ENCODE peak calls at places on chromosomes 2 and 18, in eight cellular contexts. G is heart left ventricle; U is T-helper 17 cell; E is WTC11; I is DND-41; Q is uterus; C is stimulated activated CD4-positive, alpha-beta T cell treated with anti-CD3 and anti-CD28 coated beads, Interleukin-1b, Interleukin-23, amount 100 ng/mL, for 24 hours; F is fibroblast of pulmonary artery. M is an unnamed sample.

GRCh38 chr18:7642491-7642890 is 75.4 kb downstream of the PTPRM start:
- DNase-seq in G (no peak), U (no peak), E (no peak), I (no peak), Q (no peak), C (no peak), F (no peak), M (no peak)

GRCh38 chr2:216217904-216218260 is 108.7 kb downstream of the XRCC5 start:
- DNase-seq in G (no peak), U (no peak), E (no peak), I (no peak), Q (no peak), C (no peak), F (no peak), M (no peak)

GRCh38 chr2:179898873-179899272 is 37.5 kb upstream of the ZNF385B start:
- DNase-seq in G (no peak), U (no peak), E (peak; percentile 67), I (peak; percentile 24), Q (no peak), C (no peak), F (peak; percentile 37), M (no peak)

GRCh38 chr18:71808576-71808975 is 735.6 kb downstream of the CBLN2 start:
- DNase-seq in G (no peak), U (no peak), E (no peak), I (no peak), Q (no peak), C (no peak), F (no peak), M (no peak)

GRCh38 chr2:54728669-54729120 is 5.2 kb downstream of the EML6 start:
- DNase-seq in G (no peak), U (no peak), E (no peak), I (no peak), Q (no peak), C (no peak), F (peak; percentile 70), M (no peak)

GRCh38 chr2:84741182-84741822 is 139.6 kb downstream of the TRABD2A start:
- DNase-seq in G (no peak), U (no peak), E (peak; percentile 65), I (peak; percentile 33), Q (no peak), C (no peak), F (peak; percentile 25), M (no peak)

GRCh38 chr18:10413722-10414121 is 40.7 kb upstream of the APCDD1 start:
- DNase-seq in G (no peak), U (no peak), E (no peak), I (no peak), Q (no peak), C (no peak), F (no peak), M (no peak)

GRCh38 chr2:214874694-214875093 is 65.2 kb upstream of the BARD1 start:
- DNase-seq in G (no peak), U (no peak), E (no peak), I (no peak), Q (no peak), C (no peak), F (no peak), M (no peak)

GRCh38 chr2:237883951-237884392 is 24.5 kb downstream of the RAMP1 start:
- DNase-seq in G (peak; percentile 10), U (no peak), E (no peak), I (no peak), Q (peak; percentile 29), C (no peak), F (no peak), M (no peak)

GRCh38 chr2:151973901-151974199 is 125.0 kb downstream of the CACNB4 start:
- DNase-seq in G (peak; percentile 26), U (no peak), E (peak; percentile 31), I (peak; percentile 10), Q (peak; percentile 27), C (no peak), F (peak; percentile 8), M (no peak)

GRCh38 chr2:54239427-54239826 is 16.6 kb downstream of the TSPYL6 start:
- DNase-seq in G (no peak), U (no peak), E (no peak), I (no peak), Q (no peak), C (no peak), F (peak; percentile 66), M (no peak)

GRCh38 chr2:18404708-18405107 is 155.7 kb downstream of the RDH14 start:
- DNase-seq in G (no peak), U (no peak), E (no peak), I (no peak), Q (no peak), C (no peak), F (no peak), M (no peak)

GRCh38 chr18:46387426-46388131 is 269.4 kb downstream of the LOXHD1 start:
- DNase-seq in G (peak; percentile 46), U (no peak), E (no peak), I (no peak), Q (no peak), C (no peak), F (no peak), M (no peak)

GRCh38 chr18:44733069-44733753 is 52.5 kb downstream of the SETBP1 start:
- DNase-seq in G (no peak), U (no peak), E (no peak), I (peak; percentile 48), Q (no peak), C (no peak), F (peak; percentile 42), M (no peak)

GRCh38 chr2:163664610-163665009 is 71.2 kb downstream of the FIGN start:
- DNase-seq in G (no peak), U (no peak), E (no peak), I (no peak), Q (no peak), C (no peak), F (peak; percentile 80), M (no peak)

GRCh38 chr2:27973592-27973991 is 83.1 kb downstream of the BABAM2 start:
- DNase-seq in G (no peak), U (no peak), E (no peak), I (no peak), Q (no peak), C (no peak), F (peak; percentile 34), M (no peak)

GRCh38 chr18:7677001-7677400 is 109.9 kb downstream of the PTPRM start:
- DNase-seq in G (no peak), U (no peak), E (no peak), I (no peak), Q (no peak), C (no peak), F (no peak), M (no peak)